ENCODE peak calls at places on chromosomes 16 and 17, in six cellular contexts. One of them, this sample, is unnamed.

GRCh38 chr16:15885560-15886001 is 2.8 kb downstream of the CEP20 start:
- DNase-seq in Daoy: no peak
- DNase-seq in globus pallidus: no peak
- DNase-seq in brain microvascular endothelial cell: no peak
- DNase-seq in COR-L47: no peak
- DNase-seq in lower lobe of right lung: no peak
- DNase-seq in this sample: no peak

GRCh38 chr17:58338907-58339774 is 10.5 kb upstream of the TSPOAP1 start:
- DNase-seq in Daoy: peak
- DNase-seq in brain microvascular endothelial cell: peak
- DNase-seq in globus pallidus: no peak
- DNase-seq in lower lobe of right lung: peak
- DNase-seq in COR-L47: no peak
- DNase-seq in this sample: no peak

GRCh38 chr16:85543536-85543935 is 69.6 kb upstream of the GSE1 start:
- DNase-seq in Daoy: no peak
- DNase-seq in lower lobe of right lung: no peak
- DNase-seq in globus pallidus: no peak
- DNase-seq in brain microvascular endothelial cell: no peak
- DNase-seq in COR-L47: no peak
- DNase-seq in this sample: no peak

GRCh38 chr17:57357392-57357784 is 101.1 kb downstream of the MSI2 start:
- DNase-seq in lower lobe of right lung: peak
- DNase-seq in brain microvascular endothelial cell: no peak
- DNase-seq in globus pallidus: peak
- DNase-seq in COR-L47: no peak
- DNase-seq in Daoy: no peak
- DNase-seq in this sample: no peak

GRCh38 chr17:73365934-73366623 is 54.3 kb upstream of the CDC42EP4 start:
- DNase-seq in globus pallidus: no peak
- DNase-seq in COR-L47: no peak
- DNase-seq in brain microvascular endothelial cell: no peak
- DNase-seq in Daoy: no peak
- DNase-seq in lower lobe of right lung: no peak
- DNase-seq in this sample: no peak

GRCh38 chr17:32688221-32688620 is 188.7 kb downstream of the MYO1D start:
- DNase-seq in lower lobe of right lung: no peak
- DNase-seq in globus pallidus: no peak
- DNase-seq in Daoy: no peak
- DNase-seq in COR-L47: no peak
- DNase-seq in brain microvascular endothelial cell: no peak
- DNase-seq in this sample: peak

GRCh38 chr16:10543231-10543630 is 37.2 kb downstream of the EMP2 start:
- DNase-seq in lower lobe of right lung: no peak
- DNase-seq in brain microvascular endothelial cell: no peak
- DNase-seq in Daoy: no peak
- DNase-seq in globus pallidus: no peak
- DNase-seq in COR-L47: no peak
- DNase-seq in this sample: no peak

GRCh38 chr17:1153795-1154546 is 25.8 kb downstream of the ABR start:
- DNase-seq in globus pallidus: peak
- DNase-seq in Daoy: peak
- DNase-seq in COR-L47: peak
- DNase-seq in lower lobe of right lung: peak
- DNase-seq in brain microvascular endothelial cell: peak
- DNase-seq in this sample: no peak

GRCh38 chr17:19933221-19933620 is 44.4 kb downstream of the AKAP10 start:
- DNase-seq in COR-L47: no peak
- DNase-seq in lower lobe of right lung: no peak
- DNase-seq in Daoy: no peak
- DNase-seq in brain microvascular endothelial cell: no peak
- DNase-seq in globus pallidus: no peak
- DNase-seq in this sample: no peak

GRCh38 chr17:35795007-35795870 is at the start of gene MMP28:
- DNase-seq in lower lobe of right lung: peak
- DNase-seq in COR-L47: no peak
- DNase-seq in brain microvascular endothelial cell: no peak
- DNase-seq in globus pallidus: no peak
- DNase-seq in Daoy: no peak
- DNase-seq in this sample: no peak

GRCh38 chr17:56928586-56928985 is 14.7 kb upstream of the TRIM25 start:
- DNase-seq in brain microvascular endothelial cell: no peak
- DNase-seq in lower lobe of right lung: no peak
- DNase-seq in Daoy: no peak
- DNase-seq in globus pallidus: no peak
- DNase-seq in COR-L47: no peak
- DNase-seq in this sample: no peak

GRCh38 chr16:53080345-53081031 is 25.7 kb downstream of the CHD9 start:
- DNase-seq in Daoy: peak
- DNase-seq in globus pallidus: no peak
- DNase-seq in lower lobe of right lung: no peak
- DNase-seq in COR-L47: no peak
- DNase-seq in brain microvascular endothelial cell: peak
- DNase-seq in this sample: peak

GRCh38 chr17:21369395-21369794 is 6.8 kb upstream of the KCNJ12 start:
- DNase-seq in Daoy: no peak
- DNase-seq in brain microvascular endothelial cell: no peak
- DNase-seq in globus pallidus: no peak
- DNase-seq in lower lobe of right lung: no peak
- DNase-seq in COR-L47: no peak
- DNase-seq in this sample: no peak

GRCh38 chr17:37406635-37407455 is at the start of the genes ACACA and TADA2A:
- DNase-seq in lower lobe of right lung: peak
- DNase-seq in globus pallidus: peak
- DNase-seq in COR-L47: peak
- DNase-seq in brain microvascular endothelial cell: peak
- DNase-seq in Daoy: peak
- DNase-seq in this sample: peak

GRCh38 chr17:32783602-32784001 is 93.3 kb downstream of the MYO1D start:
- DNase-seq in globus pallidus: peak
- DNase-seq in COR-L47: peak
- DNase-seq in Daoy: peak
- DNase-seq in brain microvascular endothelial cell: peak
- DNase-seq in lower lobe of right lung: no peak
- DNase-seq in this sample: peak

GRCh38 chr17:72407336-72408121 is 286.7 kb downstream of the SOX9 start:
- DNase-seq in brain microvascular endothelial cell: peak
- DNase-seq in lower lobe of right lung: no peak
- DNase-seq in globus pallidus: peak
- DNase-seq in Daoy: peak
- DNase-seq in COR-L47: peak
- DNase-seq in this sample: peak

GRCh38 chr17:50218071-50218759 is 16.8 kb upstream of the COL1A1 start:
- DNase-seq in Daoy: peak
- DNase-seq in lower lobe of right lung: no peak
- DNase-seq in brain microvascular endothelial cell: no peak
- DNase-seq in COR-L47: no peak
- DNase-seq in globus pallidus: no peak
- DNase-seq in this sample: no peak

GRCh38 chr17:20033410-20033809 is 24.3 kb downstream of the SPECC1 start:
- DNase-seq in Daoy: no peak
- DNase-seq in COR-L47: no peak
- DNase-seq in brain microvascular endothelial cell: no peak
- DNase-seq in globus pallidus: no peak
- DNase-seq in lower lobe of right lung: no peak
- DNase-seq in this sample: no peak

GRCh38 chr16:12155235-12155634 is 178.7 kb downstream of the SNX29 start:
- DNase-seq in Daoy: no peak
- DNase-seq in brain microvascular endothelial cell: no peak
- DNase-seq in globus pallidus: no peak
- DNase-seq in lower lobe of right lung: no peak
- DNase-seq in COR-L47: no peak
- DNase-seq in this sample: no peak

GRCh38 chr17:65592131-65592965 is 30.9 kb upstream of the AXIN2 start:
- DNase-seq in COR-L47: no peak
- DNase-seq in lower lobe of right lung: no peak
- DNase-seq in globus pallidus: no peak
- DNase-seq in Daoy: no peak
- DNase-seq in brain microvascular endothelial cell: no peak
- DNase-seq in this sample: no peak

GRCh38 chr16:65657556-65657955 is 535.7 kb upstream of the CDH11 start:
- DNase-seq in brain microvascular endothelial cell: no peak
- DNase-seq in COR-L47: no peak
- DNase-seq in lower lobe of right lung: no peak
- DNase-seq in globus pallidus: no peak
- DNase-seq in Daoy: no peak
- DNase-seq in this sample: no peak

GRCh38 chr17:19322861-19323260 is 39.7 kb downstream of the B9D1 start:
- DNase-seq in brain microvascular endothelial cell: no peak
- DNase-seq in Daoy: no peak
- DNase-seq in globus pallidus: no peak
- DNase-seq in COR-L47: no peak
- DNase-seq in lower lobe of right lung: no peak
- DNase-seq in this sample: no peak

GRCh38 chr16:68420366-68420765 is 27.9 kb downstream of the SMPD3 start:
- DNase-seq in brain microvascular endothelial cell: no peak
- DNase-seq in COR-L47: peak
- DNase-seq in lower lobe of right lung: no peak
- DNase-seq in globus pallidus: no peak
- DNase-seq in Daoy: no peak
- DNase-seq in this sample: no peak

GRCh38 chr17:61454095-61454931 is 2.1 kb downstream of the TBX4 start:
- DNase-seq in COR-L47: no peak
- DNase-seq in globus pallidus: no peak
- DNase-seq in Daoy: no peak
- DNase-seq in brain microvascular endothelial cell: no peak
- DNase-seq in lower lobe of right lung: no peak
- DNase-seq in this sample: no peak

GRCh38 chr17:65730711-65731169 is 169.3 kb upstream of the AXIN2 start:
- DNase-seq in globus pallidus: no peak
- DNase-seq in brain microvascular endothelial cell: no peak
- DNase-seq in COR-L47: no peak
- DNase-seq in Daoy: no peak
- DNase-seq in lower lobe of right lung: no peak
- DNase-seq in this sample: no peak

GRCh38 chr17:43861960-43862359 is 15.0 kb downstream of the CD300LG start:
- DNase-seq in globus pallidus: no peak
- DNase-seq in lower lobe of right lung: no peak
- DNase-seq in brain microvascular endothelial cell: no peak
- DNase-seq in COR-L47: no peak
- DNase-seq in Daoy: no peak
- DNase-seq in this sample: no peak

GRCh38 chr16:30853758-30854157 is 40.1 kb downstream of the BCL7C start:
- DNase-seq in globus pallidus: no peak
- DNase-seq in Daoy: no peak
- DNase-seq in brain microvascular endothelial cell: no peak
- DNase-seq in COR-L47: no peak
- DNase-seq in lower lobe of right lung: no peak
- DNase-seq in this sample: no peak

GRCh38 chr17:1959871-1960569 is 65.1 kb downstream of the RTN4RL1 start:
- DNase-seq in globus pallidus: no peak
- DNase-seq in COR-L47: no peak
- DNase-seq in Daoy: no peak
- DNase-seq in lower lobe of right lung: no peak
- DNase-seq in brain microvascular endothelial cell: no peak
- DNase-seq in this sample: no peak

This sample was measured in foreskin melanocyte.